ENCODE peak calls at places on chromosomes 13 and 19, in four cellular contexts. One of them, this sample, is unnamed.

GRCh38 chr19:39277598-39277997 is 9.4 kb downstream of the IFNL2 start:
- DNase-seq in A549: no peak
- DNase-seq in ovary: no peak
- DNase-seq in HCT116: no peak
- DNase-seq in this sample: no peak

GRCh38 chr13:33197551-33197971 is 88.0 kb downstream of the STARD13 start:
- DNase-seq in HCT116: no peak
- DNase-seq in ovary: no peak
- DNase-seq in A549: no peak
- DNase-seq in this sample: no peak

GRCh38 chr19:42052241-42052863 is 17.7 kb downstream of the GRIK5 start:
- DNase-seq in ovary: no peak
- DNase-seq in A549: no peak
- DNase-seq in HCT116: no peak
- DNase-seq in this sample: no peak

GRCh38 chr13:75788494-75788991 is 152.4 kb downstream of the LMO7 start:
- DNase-seq in HCT116: no peak
- DNase-seq in ovary: no peak
- DNase-seq in A549: no peak
- DNase-seq in this sample: no peak

GRCh38 chr19:33394006-33394722 is 20.7 kb downstream of the CEBPG start:
- DNase-seq in HCT116: no peak
- DNase-seq in ovary: peak
- DNase-seq in A549: no peak
- DNase-seq in this sample: no peak

GRCh38 chr13:45142440-45143345 is 22.4 kb downstream of the GTF2F2 start:
- DNase-seq in HCT116: peak
- DNase-seq in A549: no peak
- DNase-seq in ovary: no peak
- DNase-seq in this sample: no peak

GRCh38 chr13:94858856-94859811 is 146.8 kb upstream of the SOX21 start:
- DNase-seq in ovary: peak
- DNase-seq in HCT116: no peak
- DNase-seq in A549: no peak
- DNase-seq in this sample: no peak

GRCh38 chr19:34645551-34645950 is 31.4 kb downstream of the SCGB2B2 start:
- DNase-seq in A549: no peak
- DNase-seq in ovary: no peak
- DNase-seq in HCT116: no peak
- DNase-seq in this sample: no peak

GRCh38 chr13:25771641-25772478 is 280.0 kb downstream of the SHISA2 start:
- DNase-seq in HCT116: no peak
- DNase-seq in ovary: no peak
- DNase-seq in A549: no peak
- DNase-seq in this sample: no peak

GRCh38 chr13:20351279-20352022 is 119.3 kb upstream of the GJB6 start:
- DNase-seq in A549: no peak
- DNase-seq in ovary: no peak
- DNase-seq in HCT116: no peak
- DNase-seq in this sample: no peak

GRCh38 chr19:48290341-48290922 is 20.6 kb downstream of the ZNF114 start:
- DNase-seq in A549: peak
- DNase-seq in HCT116: no peak
- DNase-seq in ovary: no peak
- DNase-seq in this sample: no peak

GRCh38 chr19:46408611-46409039 is 4.7 kb downstream of the CCDC8 start:
- DNase-seq in ovary: peak
- DNase-seq in HCT116: no peak
- DNase-seq in A549: no peak
- DNase-seq in this sample: no peak

GRCh38 chr19:14177496-14178074 is 28.4 kb downstream of the ADGRL1 start:
- DNase-seq in ovary: no peak
- DNase-seq in A549: no peak
- DNase-seq in HCT116: no peak
- DNase-seq in this sample: no peak

GRCh38 chr19:35232912-35233311 is 4.4 kb upstream of the FAM187B start:
- DNase-seq in ovary: no peak
- DNase-seq in A549: no peak
- DNase-seq in HCT116: no peak
- DNase-seq in this sample: no peak

GRCh38 chr13:46748300-46748699 is 48.7 kb downstream of the ESD start:
- DNase-seq in ovary: no peak
- DNase-seq in HCT116: no peak
- DNase-seq in A549: no peak
- DNase-seq in this sample: no peak

GRCh38 chr13:89315287-89315686 is 1644.1 kb downstream of the SLITRK5 start:
- DNase-seq in A549: no peak
- DNase-seq in ovary: no peak
- DNase-seq in HCT116: no peak
- DNase-seq in this sample: no peak

GRCh38 chr13:99208845-99209527 is 8.3 kb downstream of the UBAC2 start:
- DNase-seq in HCT116: no peak
- DNase-seq in ovary: no peak
- DNase-seq in A549: no peak
- DNase-seq in this sample: no peak

GRCh38 chr13:112752211-112752610 is 62.4 kb downstream of the ATP11A start:
- DNase-seq in A549: no peak
- DNase-seq in HCT116: no peak
- DNase-seq in ovary: no peak
- DNase-seq in this sample: no peak

GRCh38 chr13:50268500-50268899 is 253.3 kb downstream of the KCNRG start:
- DNase-seq in A549: no peak
- DNase-seq in HCT116: no peak
- DNase-seq in ovary: no peak
- DNase-seq in this sample: no peak

GRCh38 chr19:15280915-15281683 is 48.9 kb upstream of the EPHX3 start:
- DNase-seq in A549: no peak
- DNase-seq in ovary: peak
- DNase-seq in HCT116: no peak
- DNase-seq in this sample: no peak

GRCh38 chr13:72204291-72204690 is 337.3 kb upstream of the DACH1 start:
- DNase-seq in ovary: no peak
- DNase-seq in A549: no peak
- DNase-seq in HCT116: peak
- DNase-seq in this sample: no peak

GRCh38 chr13:27168870-27169525 is 2.6 kb downstream of the USP12 start:
- DNase-seq in HCT116: no peak
- DNase-seq in A549: no peak
- DNase-seq in ovary: no peak
- DNase-seq in this sample: no peak

GRCh38 chr13:84894749-84895148 is 904.5 kb downstream of the SLITRK6 start:
- DNase-seq in HCT116: no peak
- DNase-seq in A549: no peak
- DNase-seq in ovary: no peak
- DNase-seq in this sample: no peak

GRCh38 chr19:33429891-33430673 is 56.6 kb downstream of the CEBPG start:
- DNase-seq in HCT116: no peak
- DNase-seq in ovary: peak
- DNase-seq in A549: no peak
- DNase-seq in this sample: no peak

GRCh38 chr19:48498922-48499321 is 12.7 kb downstream of the LMTK3 start:
- DNase-seq in HCT116: no peak
- DNase-seq in A549: no peak
- DNase-seq in ovary: no peak
- DNase-seq in this sample: no peak

GRCh38 chr19:18762125-18763023 is 28.7 kb downstream of the COMP start:
- DNase-seq in A549: no peak
- DNase-seq in HCT116: peak
- DNase-seq in ovary: peak
- DNase-seq in this sample: no peak

GRCh38 chr19:46898731-46899130 is 37.9 kb downstream of the ARHGAP35 start:
- DNase-seq in ovary: no peak
- DNase-seq in A549: no peak
- DNase-seq in HCT116: no peak
- DNase-seq in this sample: no peak

GRCh38 chr13:96617528-96617927 is 376.7 kb downstream of the OXGR1 start:
- DNase-seq in A549: no peak
- DNase-seq in ovary: no peak
- DNase-seq in HCT116: no peak
- DNase-seq in this sample: no peak

GRCh38 chr19:14577885-14578427 is 4.9 kb upstream of the CLEC17A start:
- DNase-seq in A549: no peak
- DNase-seq in HCT116: no peak
- DNase-seq in ovary: no peak
- DNase-seq in this sample: no peak

GRCh38 chr19:6238643-6239281 is 41.0 kb downstream of the MLLT1 start:
- DNase-seq in A549: no peak
- DNase-seq in ovary: peak
- DNase-seq in HCT116: no peak
- DNase-seq in this sample: no peak

GRCh38 chr19:17246681-17247425 is 1.1 kb upstream of the NR2F6 start:
- DNase-seq in ovary: no peak
- DNase-seq in HCT116: no peak
- DNase-seq in A549: no peak
- DNase-seq in this sample: no peak

GRCh38 chr13:111664060-111664459 is 343.6 kb downstream of the TEX29 start:
- DNase-seq in HCT116: no peak
- DNase-seq in A549: no peak
- DNase-seq in ovary: no peak
- DNase-seq in this sample: no peak

GRCh38 chr13:46149272-46150133 is 32.5 kb downstream of the LCP1 start:
- DNase-seq in HCT116: no peak
- DNase-seq in ovary: no peak
- DNase-seq in A549: no peak
- DNase-seq in this sample: no peak

GRCh38 chr13:101875091-101875490 is 422.6 kb downstream of the ITGBL1 start:
- DNase-seq in ovary: no peak
- DNase-seq in A549: no peak
- DNase-seq in HCT116: no peak
- DNase-seq in this sample: no peak

GRCh38 chr13:45436332-45436731 is 18.2 kb upstream of the SLC25A30 start:
- DNase-seq in ovary: no peak
- DNase-seq in HCT116: no peak
- DNase-seq in A549: no peak
- DNase-seq in this sample: no peak

DNA sequence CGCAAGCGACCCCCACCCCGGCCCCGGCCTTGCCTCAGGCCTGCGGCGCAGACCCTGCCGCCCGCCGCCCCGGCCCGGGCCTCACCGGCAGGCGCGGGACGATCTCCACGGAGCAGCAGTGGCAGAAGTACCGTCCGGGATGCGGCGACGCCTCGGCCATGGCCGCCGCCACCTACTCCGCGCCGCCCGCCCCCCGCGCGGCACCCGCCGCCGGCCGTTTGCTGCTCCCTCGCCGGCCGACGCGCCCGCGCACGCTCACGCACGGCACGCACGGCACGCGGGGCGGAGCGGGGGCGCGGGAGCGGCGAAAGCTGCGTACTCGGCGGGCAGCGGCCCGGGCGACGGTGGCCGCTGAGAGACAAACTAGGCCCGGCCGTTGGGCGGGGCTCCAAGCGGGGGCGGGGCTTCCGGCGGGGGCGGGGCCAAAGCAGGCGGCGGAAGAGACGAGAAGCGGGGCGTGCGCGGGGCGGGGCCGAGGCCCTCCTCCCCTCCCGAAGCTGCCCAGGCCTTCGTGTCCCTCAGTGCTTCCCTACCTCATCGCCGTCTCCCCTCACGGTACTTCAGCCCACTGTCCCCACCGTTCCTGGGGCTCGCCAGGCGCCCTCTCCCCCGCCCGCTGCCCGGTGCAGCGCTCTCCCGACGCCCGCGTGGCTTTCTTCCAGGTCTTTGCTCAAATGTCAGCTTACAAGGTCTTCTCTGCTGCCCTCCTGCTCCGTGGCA is at the start of gene RNF126:
- DNase-seq in ovary: peak
- DNase-seq in HCT116: peak
- DNase-seq in A549: peak
- DNase-seq in this sample: peak
- TF ChIP-seq POLR2A in ovary: peak
- TF ChIP-seq POLR2A in HCT116: peak
- TF ChIP-seq POLR2A in A549: peak
- TF ChIP-seq POLR2A in this sample: peak

GRCh38 chr19:1671716-1672037 is 19.3 kb upstream of the TCF3 start:
- DNase-seq in HCT116: no peak
- DNase-seq in ovary: no peak
- DNase-seq in A549: peak
- DNase-seq in this sample: no peak
- TF ChIP-seq CTCF in HCT116: no peak
- TF ChIP-seq CTCF in ovary: no peak
- TF ChIP-seq CTCF in A549: no peak
- TF ChIP-seq CTCF in this sample: no peak

GRCh38 chr19:51440846-51441409 is 17.3 kb downstream of the SIGLEC8 start:
- DNase-seq in HCT116: no peak
- DNase-seq in A549: no peak
- DNase-seq in ovary: no peak
- DNase-seq in this sample: no peak

GRCh38 chr19:51440052-51440451 is 18.2 kb downstream of the SIGLEC8 start:
- DNase-seq in HCT116: no peak
- DNase-seq in ovary: no peak
- DNase-seq in A549: no peak
- DNase-seq in this sample: no peak

GRCh38 chr19:51439021-51439465 is 19.2 kb downstream of the SIGLEC8 start:
- DNase-seq in ovary: no peak
- DNase-seq in A549: no peak
- DNase-seq in HCT116: no peak
- DNase-seq in this sample: no peak

GRCh38 chr19:51441410-51442390 is 16.6 kb downstream of the SIGLEC8 start:
- DNase-seq in ovary: no peak
- DNase-seq in HCT116: no peak
- DNase-seq in A549: no peak
- DNase-seq in this sample: no peak
- H3K4me3 ChIP-seq in ovary: no peak
- H3K4me3 ChIP-seq in HCT116: peak
- H3K4me3 ChIP-seq in A549: no peak
- H3K4me3 ChIP-seq in this sample: no peak

DNA sequence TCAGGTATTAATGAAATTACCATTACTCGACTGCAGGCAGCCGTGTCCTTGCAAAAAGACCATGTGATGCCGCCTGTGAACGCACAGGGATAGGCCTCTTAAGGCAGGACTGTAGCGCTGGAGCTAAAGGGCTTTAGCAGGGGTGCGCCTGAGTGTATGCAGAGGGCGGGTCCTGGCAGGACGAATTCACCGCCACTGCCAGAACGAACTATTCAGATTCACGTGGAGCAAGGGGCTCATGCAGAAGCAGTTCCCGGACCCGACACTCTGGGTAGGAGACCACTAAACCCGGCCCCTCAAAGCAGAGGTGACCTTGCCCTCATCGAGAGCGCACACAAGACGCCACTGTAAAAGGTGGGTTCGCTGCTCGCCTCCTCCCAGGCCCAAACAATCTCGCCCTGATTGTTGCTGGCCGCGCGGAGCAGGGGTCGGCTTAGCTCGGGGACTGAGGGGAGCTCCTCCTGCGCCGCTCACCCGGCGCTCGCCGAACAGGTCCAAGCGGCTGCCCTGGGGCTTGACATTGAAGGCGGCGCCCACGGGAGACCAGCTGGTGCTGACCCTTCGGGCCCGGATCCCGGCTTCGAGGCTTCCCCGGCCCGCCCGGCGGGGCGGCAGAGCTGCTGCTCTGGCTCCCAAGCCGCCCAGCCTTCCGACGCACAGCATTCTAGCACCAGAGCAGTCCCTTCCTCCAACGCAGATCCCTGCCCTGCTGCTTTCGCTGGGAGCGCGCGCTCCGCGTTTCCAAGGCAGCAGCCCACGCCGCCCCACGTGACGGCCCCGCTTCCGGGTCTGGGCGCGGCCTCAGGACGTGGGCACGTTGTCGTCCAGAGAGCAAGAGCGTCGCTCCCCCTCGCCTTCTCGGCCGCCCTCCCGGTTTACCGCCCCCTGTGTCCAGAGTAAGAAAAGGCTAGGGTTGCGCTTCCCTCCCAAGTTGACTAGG is at the start of gene MIPEP:
- DNase-seq in ovary: peak
- DNase-seq in HCT116: peak
- DNase-seq in A549: peak
- DNase-seq in this sample: peak
- TF ChIP-seq POLR2A in ovary: peak
- TF ChIP-seq POLR2A in HCT116: peak
- TF ChIP-seq POLR2A in A549: peak
- TF ChIP-seq POLR2A in this sample: peak